ENCODE peak calls at places on chromosomes 16 and 17, in eight cellular contexts. One of them, this sample, is unnamed.

GRCh38 chr17:6786618-6787017 is 10.6 kb downstream of the FBXO39 start:
- DNase-seq in naive thymus-derived CD4-positive, alpha-beta T cell: no peak
- DNase-seq in IMR-90: peak; percentile 63
- DNase-seq in esophagus squamous epithelium: no peak
- DNase-seq in GM12878: no peak
- DNase-seq in endodermal cell: no peak
- DNase-seq in thoracic aorta: no peak
- DNase-seq in lung: no peak
- DNase-seq in this sample: no peak

GRCh38 chr17:76119409-76120371 is 16.1 kb upstream of the EXOC7 start:
- DNase-seq in esophagus squamous epithelium: no peak
- DNase-seq in thoracic aorta: no peak
- DNase-seq in IMR-90: no peak
- DNase-seq in endodermal cell: peak; percentile 74
- DNase-seq in GM12878: no peak
- DNase-seq in lung: no peak
- DNase-seq in naive thymus-derived CD4-positive, alpha-beta T cell: no peak
- DNase-seq in this sample: no peak

GRCh38 chr16:89191033-89191900 is 9.1 kb downstream of the SLC22A31 start:
- DNase-seq in lung: no peak
- DNase-seq in endodermal cell: peak; percentile 41
- DNase-seq in naive thymus-derived CD4-positive, alpha-beta T cell: no peak
- DNase-seq in GM12878: no peak
- DNase-seq in IMR-90: no peak
- DNase-seq in thoracic aorta: no peak
- DNase-seq in esophagus squamous epithelium: no peak
- DNase-seq in this sample: no peak

GRCh38 chr17:39536468-39536867 is 71.3 kb downstream of the NEUROD2 start:
- DNase-seq in lung: no peak
- DNase-seq in naive thymus-derived CD4-positive, alpha-beta T cell: no peak
- DNase-seq in IMR-90: no peak
- DNase-seq in GM12878: no peak
- DNase-seq in esophagus squamous epithelium: no peak
- DNase-seq in endodermal cell: no peak
- DNase-seq in thoracic aorta: no peak
- DNase-seq in this sample: no peak

GRCh38 chr17:53032861-53033271 is 789.9 kb upstream of the KIF2B start:
- DNase-seq in lung: no peak
- DNase-seq in esophagus squamous epithelium: no peak
- DNase-seq in thoracic aorta: no peak
- DNase-seq in endodermal cell: peak; percentile 91
- DNase-seq in naive thymus-derived CD4-positive, alpha-beta T cell: no peak
- DNase-seq in IMR-90: peak; percentile 0
- DNase-seq in GM12878: no peak
- DNase-seq in this sample: peak; percentile 84

GRCh38 chr17:76075364-76076099 is 951 bp downstream of the GALR2 start:
- DNase-seq in esophagus squamous epithelium: no peak
- DNase-seq in lung: no peak
- DNase-seq in endodermal cell: peak; percentile 90
- DNase-seq in thoracic aorta: no peak
- DNase-seq in naive thymus-derived CD4-positive, alpha-beta T cell: peak; percentile 37
- DNase-seq in GM12878: no peak
- DNase-seq in IMR-90: no peak
- DNase-seq in this sample: no peak

GRCh38 chr16:89023621-89024511 is 46.9 kb upstream of the CBFA2T3 start:
- DNase-seq in endodermal cell: peak; percentile 30
- DNase-seq in IMR-90: no peak
- DNase-seq in thoracic aorta: no peak
- DNase-seq in GM12878: no peak
- DNase-seq in esophagus squamous epithelium: no peak
- DNase-seq in lung: no peak
- DNase-seq in naive thymus-derived CD4-positive, alpha-beta T cell: no peak
- DNase-seq in this sample: no peak

GRCh38 chr17:64783556-64784352 is 121.6 kb upstream of the SMURF2 start:
- DNase-seq in GM12878: no peak
- DNase-seq in thoracic aorta: no peak
- DNase-seq in lung: no peak
- DNase-seq in IMR-90: no peak
- DNase-seq in endodermal cell: no peak
- DNase-seq in naive thymus-derived CD4-positive, alpha-beta T cell: no peak
- DNase-seq in esophagus squamous epithelium: no peak
- DNase-seq in this sample: no peak

GRCh38 chr17:81418710-81419332 is 23.6 kb downstream of the BAHCC1 start:
- DNase-seq in lung: no peak
- DNase-seq in naive thymus-derived CD4-positive, alpha-beta T cell: no peak
- DNase-seq in thoracic aorta: no peak
- DNase-seq in endodermal cell: no peak
- DNase-seq in GM12878: no peak
- DNase-seq in esophagus squamous epithelium: no peak
- DNase-seq in IMR-90: peak; percentile 36
- DNase-seq in this sample: no peak

GRCh38 chr16:54028013-54028412 is 258.6 kb downstream of the IRX3 start:
- DNase-seq in IMR-90: no peak
- DNase-seq in naive thymus-derived CD4-positive, alpha-beta T cell: no peak
- DNase-seq in esophagus squamous epithelium: no peak
- DNase-seq in thoracic aorta: no peak
- DNase-seq in lung: no peak
- DNase-seq in GM12878: no peak
- DNase-seq in endodermal cell: no peak
- DNase-seq in this sample: no peak

GRCh38 chr17:16916557-16916920 is 55.4 kb downstream of the TNFRSF13B start:
- DNase-seq in endodermal cell: no peak
- DNase-seq in thoracic aorta: no peak
- DNase-seq in esophagus squamous epithelium: no peak
- DNase-seq in IMR-90: no peak
- DNase-seq in lung: no peak
- DNase-seq in naive thymus-derived CD4-positive, alpha-beta T cell: no peak
- DNase-seq in GM12878: no peak
- DNase-seq in this sample: no peak

GRCh38 chr17:933168-934083 is 46.1 kb downstream of the NXN start:
- DNase-seq in esophagus squamous epithelium: no peak
- DNase-seq in naive thymus-derived CD4-positive, alpha-beta T cell: no peak
- DNase-seq in thoracic aorta: no peak
- DNase-seq in lung: peak; percentile 83
- DNase-seq in GM12878: no peak
- DNase-seq in endodermal cell: peak; percentile 94
- DNase-seq in IMR-90: peak; percentile 99
- DNase-seq in this sample: peak; percentile 70

GRCh38 chr16:4675864-4676786 is 17.2 kb upstream of the NUDT16L1 start:
- DNase-seq in IMR-90: no peak
- DNase-seq in thoracic aorta: no peak
- DNase-seq in lung: no peak
- DNase-seq in GM12878: no peak
- DNase-seq in esophagus squamous epithelium: no peak
- DNase-seq in naive thymus-derived CD4-positive, alpha-beta T cell: peak; percentile 77
- DNase-seq in endodermal cell: peak; percentile 61
- DNase-seq in this sample: no peak

GRCh38 chr16:85441189-85441889 is 171.8 kb upstream of the GSE1 start:
- DNase-seq in thoracic aorta: no peak
- DNase-seq in naive thymus-derived CD4-positive, alpha-beta T cell: no peak
- DNase-seq in GM12878: no peak
- DNase-seq in endodermal cell: no peak
- DNase-seq in IMR-90: no peak
- DNase-seq in esophagus squamous epithelium: no peak
- DNase-seq in lung: no peak
- DNase-seq in this sample: no peak

GRCh38 chr17:21245703-21246102 is 7.5 kb downstream of the NATD1 start:
- DNase-seq in endodermal cell: peak; percentile 62
- DNase-seq in esophagus squamous epithelium: no peak
- DNase-seq in IMR-90: no peak
- DNase-seq in thoracic aorta: no peak
- DNase-seq in lung: no peak
- DNase-seq in naive thymus-derived CD4-positive, alpha-beta T cell: no peak
- DNase-seq in GM12878: no peak
- DNase-seq in this sample: no peak

GRCh38 chr16:77431131-77431670 is 3.6 kb downstream of the ADAMTS18 start:
- DNase-seq in esophagus squamous epithelium: no peak
- DNase-seq in IMR-90: no peak
- DNase-seq in naive thymus-derived CD4-positive, alpha-beta T cell: no peak
- DNase-seq in lung: no peak
- DNase-seq in GM12878: no peak
- DNase-seq in endodermal cell: no peak
- DNase-seq in thoracic aorta: no peak
- DNase-seq in this sample: no peak

GRCh38 chr17:68624381-68624780 is 23.2 kb upstream of the FAM20A start:
- DNase-seq in lung: no peak
- DNase-seq in endodermal cell: no peak
- DNase-seq in thoracic aorta: no peak
- DNase-seq in IMR-90: no peak
- DNase-seq in GM12878: no peak
- DNase-seq in esophagus squamous epithelium: no peak
- DNase-seq in naive thymus-derived CD4-positive, alpha-beta T cell: no peak
- DNase-seq in this sample: no peak

GRCh38 chr17:63481488-63481870 is 4.6 kb downstream of the ACE start:
- DNase-seq in lung: no peak
- DNase-seq in IMR-90: no peak
- DNase-seq in naive thymus-derived CD4-positive, alpha-beta T cell: no peak
- DNase-seq in thoracic aorta: no peak
- DNase-seq in esophagus squamous epithelium: no peak
- DNase-seq in GM12878: no peak
- DNase-seq in endodermal cell: peak; percentile 44
- DNase-seq in this sample: no peak

GRCh38 chr16:48231675-48232214 is 12.4 kb upstream of the LONP2 start:
- DNase-seq in IMR-90: peak; percentile 49
- DNase-seq in naive thymus-derived CD4-positive, alpha-beta T cell: peak; percentile 25
- DNase-seq in thoracic aorta: no peak
- DNase-seq in esophagus squamous epithelium: no peak
- DNase-seq in endodermal cell: peak; percentile 84
- DNase-seq in lung: no peak
- DNase-seq in GM12878: no peak
- DNase-seq in this sample: peak; percentile 39

GRCh38 chr17:13750783-13751484 is 149.2 kb upstream of the HS3ST3A1 start:
- DNase-seq in IMR-90: peak; percentile 21
- DNase-seq in endodermal cell: peak; percentile 79
- DNase-seq in esophagus squamous epithelium: no peak
- DNase-seq in GM12878: no peak
- DNase-seq in lung: no peak
- DNase-seq in naive thymus-derived CD4-positive, alpha-beta T cell: no peak
- DNase-seq in thoracic aorta: no peak
- DNase-seq in this sample: peak; percentile 32

GRCh38 chr17:18980682-18981384 is 23.7 kb downstream of the FAM83G start:
- DNase-seq in lung: no peak
- DNase-seq in IMR-90: peak; percentile 88
- DNase-seq in naive thymus-derived CD4-positive, alpha-beta T cell: no peak
- DNase-seq in esophagus squamous epithelium: no peak
- DNase-seq in endodermal cell: peak; percentile 74
- DNase-seq in GM12878: no peak
- DNase-seq in thoracic aorta: no peak
- DNase-seq in this sample: no peak

GRCh38 chr17:7947651-7948050 is 15.6 kb downstream of the CNTROB start:
- DNase-seq in GM12878: no peak
- DNase-seq in naive thymus-derived CD4-positive, alpha-beta T cell: no peak
- DNase-seq in esophagus squamous epithelium: no peak
- DNase-seq in lung: no peak
- DNase-seq in thoracic aorta: no peak
- DNase-seq in endodermal cell: no peak
- DNase-seq in IMR-90: no peak
- DNase-seq in this sample: no peak
- H3K36me3 ChIP-seq in GM12878: peaks cover 12% of the 10 kb centered on the region
- H3K36me3 ChIP-seq in naive thymus-derived CD4-positive, alpha-beta T cell: peaks cover 60% of the 10 kb centered on the region
- H3K36me3 ChIP-seq in esophagus squamous epithelium: peaks cover 13% of the 10 kb centered on the region
- H3K36me3 ChIP-seq in lung: peaks cover 22% of the 10 kb centered on the region
- H3K36me3 ChIP-seq in thoracic aorta: peaks cover 51% of the 10 kb centered on the region
- H3K36me3 ChIP-seq in endodermal cell: peaks cover 69% of the 10 kb centered on the region
- H3K36me3 ChIP-seq in IMR-90: peaks cover 48% of the 10 kb centered on the region
- H3K36me3 ChIP-seq in this sample: peaks cover 54% of the 10 kb centered on the region

GRCh38 chr17:7894866-7895265 is 6.3 kb downstream of the CHD3 start:
- DNase-seq in IMR-90: no peak
- DNase-seq in lung: no peak
- DNase-seq in GM12878: no peak
- DNase-seq in endodermal cell: peak; percentile 20
- DNase-seq in thoracic aorta: no peak
- DNase-seq in esophagus squamous epithelium: no peak
- DNase-seq in naive thymus-derived CD4-positive, alpha-beta T cell: no peak
- DNase-seq in this sample: no peak

GRCh38 chr17:7897090-7897489 is 8.5 kb downstream of the CHD3 start:
- DNase-seq in GM12878: no peak
- DNase-seq in esophagus squamous epithelium: no peak
- DNase-seq in thoracic aorta: no peak
- DNase-seq in naive thymus-derived CD4-positive, alpha-beta T cell: no peak
- DNase-seq in endodermal cell: peak; percentile 28
- DNase-seq in IMR-90: peak; percentile 12
- DNase-seq in lung: no peak
- DNase-seq in this sample: no peak

GRCh38 chr17:7894226-7894625 is 5.6 kb downstream of the CHD3 start:
- DNase-seq in esophagus squamous epithelium: no peak
- DNase-seq in naive thymus-derived CD4-positive, alpha-beta T cell: no peak
- DNase-seq in IMR-90: no peak
- DNase-seq in thoracic aorta: no peak
- DNase-seq in lung: no peak
- DNase-seq in GM12878: no peak
- DNase-seq in endodermal cell: peak; percentile 22
- DNase-seq in this sample: no peak

GRCh38 chr17:7893226-7893880 is 4.8 kb downstream of the CHD3 start:
- DNase-seq in esophagus squamous epithelium: no peak
- DNase-seq in GM12878: no peak
- DNase-seq in thoracic aorta: no peak
- DNase-seq in IMR-90: no peak
- DNase-seq in endodermal cell: peak; percentile 13
- DNase-seq in naive thymus-derived CD4-positive, alpha-beta T cell: no peak
- DNase-seq in lung: no peak
- DNase-seq in this sample: no peak

DNA sequence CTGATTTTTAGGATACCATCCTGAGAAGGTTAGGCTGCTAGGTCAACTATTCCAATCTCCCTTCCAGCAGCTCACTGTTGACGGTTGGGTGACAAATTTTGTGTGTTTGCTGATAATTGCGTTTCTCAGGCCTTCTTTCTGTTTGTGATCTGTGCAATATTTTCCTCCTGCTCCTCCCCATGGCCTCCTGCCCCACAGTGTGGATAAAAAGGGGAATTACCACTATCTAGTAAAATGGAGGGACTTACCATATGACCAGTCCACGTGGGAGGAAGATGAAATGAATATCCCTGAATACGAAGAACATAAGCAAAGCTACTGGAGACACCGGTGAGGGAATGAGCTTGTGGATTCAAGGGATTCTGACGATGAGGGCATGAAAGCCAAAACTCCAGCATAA is 9.2 kb downstream of the CHD3 start:
- DNase-seq in IMR-90: peak; percentile 77
- DNase-seq in GM12878: no peak
- DNase-seq in esophagus squamous epithelium: no peak
- DNase-seq in lung: no peak
- DNase-seq in naive thymus-derived CD4-positive, alpha-beta T cell: peak; percentile 42
- DNase-seq in endodermal cell: peak; percentile 35
- DNase-seq in thoracic aorta: no peak
- DNase-seq in this sample: no peak
- H3K36me3 ChIP-seq in IMR-90: peaks cover 78% of the 10 kb centered on the region
- H3K36me3 ChIP-seq in GM12878: peaks cover 31% of the 10 kb centered on the region
- H3K36me3 ChIP-seq in esophagus squamous epithelium: peaks cover 34% of the 10 kb centered on the region
- H3K36me3 ChIP-seq in lung: no peaks in the 10 kb centered on the region
- H3K36me3 ChIP-seq in naive thymus-derived CD4-positive, alpha-beta T cell: peaks cover 93% of the 10 kb centered on the region
- H3K36me3 ChIP-seq in endodermal cell: peaks cover 60% of the 10 kb centered on the region
- H3K36me3 ChIP-seq in thoracic aorta: peaks cover 70% of the 10 kb centered on the region
- H3K36me3 ChIP-seq in this sample: peaks cover 70% of the 10 kb centered on the region

GRCh38 chr16:2436110-2436509 is 6.9 kb downstream of the CCNF start:
- DNase-seq in thoracic aorta: no peak
- DNase-seq in naive thymus-derived CD4-positive, alpha-beta T cell: no peak
- DNase-seq in GM12878: no peak
- DNase-seq in IMR-90: no peak
- DNase-seq in esophagus squamous epithelium: no peak
- DNase-seq in lung: no peak
- DNase-seq in endodermal cell: no peak
- DNase-seq in this sample: no peak
- H3K36me3 ChIP-seq in thoracic aorta: no peaks in the 10 kb centered on the region
- H3K36me3 ChIP-seq in naive thymus-derived CD4-positive, alpha-beta T cell: peaks cover 23% of the 10 kb centered on the region
- H3K36me3 ChIP-seq in GM12878: peaks cover 38% of the 10 kb centered on the region
- H3K36me3 ChIP-seq in IMR-90: peaks cover 40% of the 10 kb centered on the region
- H3K36me3 ChIP-seq in esophagus squamous epithelium: no peaks in the 10 kb centered on the region
- H3K36me3 ChIP-seq in lung: no peaks in the 10 kb centered on the region
- H3K36me3 ChIP-seq in endodermal cell: peaks cover 89% of the 10 kb centered on the region
- H3K36me3 ChIP-seq in this sample: peaks cover 88% of the 10 kb centered on the region

GRCh38 chr16:31085371-31085770 is 3.4 kb downstream of the PRSS53 start:
- DNase-seq in GM12878: no peak
- DNase-seq in IMR-90: no peak
- DNase-seq in endodermal cell: no peak
- DNase-seq in esophagus squamous epithelium: no peak
- DNase-seq in naive thymus-derived CD4-positive, alpha-beta T cell: no peak
- DNase-seq in thoracic aorta: no peak
- DNase-seq in lung: no peak
- DNase-seq in this sample: no peak
- H3K36me3 ChIP-seq in GM12878: peaks cover 2% of the 10 kb centered on the region
- H3K36me3 ChIP-seq in IMR-90: peaks cover 62% of the 10 kb centered on the region
- H3K36me3 ChIP-seq in endodermal cell: peaks cover 18% of the 10 kb centered on the region
- H3K36me3 ChIP-seq in esophagus squamous epithelium: peaks cover 5% of the 10 kb centered on the region
- H3K36me3 ChIP-seq in naive thymus-derived CD4-positive, alpha-beta T cell: peaks cover 80% of the 10 kb centered on the region
- H3K36me3 ChIP-seq in thoracic aorta: peaks cover 37% of the 10 kb centered on the region
- H3K36me3 ChIP-seq in lung: peaks cover 5% of the 10 kb centered on the region
- H3K36me3 ChIP-seq in this sample: peaks cover 85% of the 10 kb centered on the region